ENCODE peak calls at places on chromosomes 7 and 10, in seven cellular contexts. One of them, this sample, is unnamed.

GRCh38 chr7:33862946-33863814 is 42.2 kb upstream of the BMPER start:
- DNase-seq in stomach: no peak
- DNase-seq in fibroblast of pulmonary artery: no peak
- DNase-seq in left ventricle myocardium inferior: peak
- DNase-seq in brain microvascular endothelial cell: no peak
- DNase-seq in ascending aorta: no peak
- DNase-seq in epithelial cell of proximal tubule: no peak
- DNase-seq in this sample: no peak

GRCh38 chr10:72328829-72329204 is 25.9 kb downstream of the DNAJB12 start:
- DNase-seq in stomach: no peak
- DNase-seq in fibroblast of pulmonary artery: no peak
- DNase-seq in left ventricle myocardium inferior: no peak
- DNase-seq in brain microvascular endothelial cell: no peak
- DNase-seq in ascending aorta: no peak
- DNase-seq in epithelial cell of proximal tubule: no peak
- DNase-seq in this sample: no peak

GRCh38 chr7:13069832-13070231 is 382.4 kb downstream of the ARL4A start:
- DNase-seq in stomach: no peak
- DNase-seq in fibroblast of pulmonary artery: no peak
- DNase-seq in left ventricle myocardium inferior: no peak
- DNase-seq in brain microvascular endothelial cell: no peak
- DNase-seq in ascending aorta: no peak
- DNase-seq in epithelial cell of proximal tubule: no peak
- DNase-seq in this sample: no peak

GRCh38 chr7:112594397-112594796 is 113.6 kb downstream of the LSMEM1 start:
- DNase-seq in stomach: no peak
- DNase-seq in fibroblast of pulmonary artery: peak
- DNase-seq in left ventricle myocardium inferior: no peak
- DNase-seq in brain microvascular endothelial cell: no peak
- DNase-seq in ascending aorta: no peak
- DNase-seq in epithelial cell of proximal tubule: no peak
- DNase-seq in this sample: no peak

GRCh38 chr7:80481196-80481884 is 30.5 kb downstream of the GNAT3 start:
- DNase-seq in stomach: no peak
- DNase-seq in fibroblast of pulmonary artery: no peak
- DNase-seq in left ventricle myocardium inferior: no peak
- DNase-seq in brain microvascular endothelial cell: peak
- DNase-seq in ascending aorta: no peak
- DNase-seq in epithelial cell of proximal tubule: no peak
- DNase-seq in this sample: no peak

GRCh38 chr10:80529604-80530003 is 8.1 kb upstream of the SH2D4B start:
- DNase-seq in stomach: no peak
- DNase-seq in fibroblast of pulmonary artery: no peak
- DNase-seq in left ventricle myocardium inferior: peak
- DNase-seq in brain microvascular endothelial cell: no peak
- DNase-seq in ascending aorta: no peak
- DNase-seq in epithelial cell of proximal tubule: no peak
- DNase-seq in this sample: no peak

GRCh38 chr7:20598479-20599419 is 16.7 kb upstream of the ABCB5 start:
- DNase-seq in stomach: no peak
- DNase-seq in fibroblast of pulmonary artery: peak
- DNase-seq in left ventricle myocardium inferior: no peak
- DNase-seq in brain microvascular endothelial cell: peak
- DNase-seq in ascending aorta: no peak
- DNase-seq in epithelial cell of proximal tubule: peak
- DNase-seq in this sample: no peak

GRCh38 chr10:35564276-35564982 is 40.7 kb upstream of the GJD4 start:
- DNase-seq in stomach: no peak
- DNase-seq in fibroblast of pulmonary artery: peak
- DNase-seq in left ventricle myocardium inferior: peak
- DNase-seq in brain microvascular endothelial cell: peak
- DNase-seq in ascending aorta: no peak
- DNase-seq in epithelial cell of proximal tubule: no peak
- DNase-seq in this sample: no peak

GRCh38 chr10:101071266-101071884 is 9.6 kb downstream of the KAZALD1 start:
- DNase-seq in stomach: no peak
- DNase-seq in fibroblast of pulmonary artery: peak
- DNase-seq in left ventricle myocardium inferior: peak
- DNase-seq in brain microvascular endothelial cell: no peak
- DNase-seq in ascending aorta: no peak
- DNase-seq in epithelial cell of proximal tubule: no peak
- DNase-seq in this sample: no peak

GRCh38 chr10:81179805-81180452 is 642.2 kb downstream of the SH2D4B start:
- DNase-seq in stomach: no peak
- DNase-seq in fibroblast of pulmonary artery: no peak
- DNase-seq in left ventricle myocardium inferior: no peak
- DNase-seq in brain microvascular endothelial cell: no peak
- DNase-seq in ascending aorta: no peak
- DNase-seq in epithelial cell of proximal tubule: no peak
- DNase-seq in this sample: no peak

GRCh38 chr7:15505761-15506160 is 56.1 kb downstream of the AGMO start:
- DNase-seq in stomach: no peak
- DNase-seq in fibroblast of pulmonary artery: no peak
- DNase-seq in left ventricle myocardium inferior: no peak
- DNase-seq in brain microvascular endothelial cell: no peak
- DNase-seq in ascending aorta: no peak
- DNase-seq in epithelial cell of proximal tubule: no peak
- DNase-seq in this sample: no peak

GRCh38 chr7:98214811-98215321 is 3.6 kb downstream of the BHLHA15 start:
- DNase-seq in stomach: no peak
- DNase-seq in fibroblast of pulmonary artery: no peak
- DNase-seq in left ventricle myocardium inferior: no peak
- DNase-seq in brain microvascular endothelial cell: no peak
- DNase-seq in ascending aorta: no peak
- DNase-seq in epithelial cell of proximal tubule: no peak
- DNase-seq in this sample: peak

GRCh38 chr7:27160546-27161213 is 4.2 kb upstream of the HOXA7 start:
- DNase-seq in stomach: peak
- DNase-seq in fibroblast of pulmonary artery: peak
- DNase-seq in left ventricle myocardium inferior: peak
- DNase-seq in brain microvascular endothelial cell: peak
- DNase-seq in ascending aorta: no peak
- DNase-seq in epithelial cell of proximal tubule: no peak
- DNase-seq in this sample: peak

GRCh38 chr7:27161214-27161720 is 4.1 kb downstream of the HOXA9 start:
- DNase-seq in stomach: no peak
- DNase-seq in fibroblast of pulmonary artery: no peak
- DNase-seq in left ventricle myocardium inferior: peak
- DNase-seq in brain microvascular endothelial cell: no peak
- DNase-seq in ascending aorta: no peak
- DNase-seq in epithelial cell of proximal tubule: no peak
- DNase-seq in this sample: no peak

GRCh38 chr7:27158436-27159277 is 2.2 kb upstream of the HOXA7 start:
- DNase-seq in stomach: no peak
- DNase-seq in fibroblast of pulmonary artery: no peak
- DNase-seq in left ventricle myocardium inferior: no peak
- DNase-seq in brain microvascular endothelial cell: no peak
- DNase-seq in ascending aorta: no peak
- DNase-seq in epithelial cell of proximal tubule: no peak
- DNase-seq in this sample: no peak

GRCh38 chr7:27159278-27160146 is 3.0 kb upstream of the HOXA7 start:
- DNase-seq in stomach: no peak
- DNase-seq in fibroblast of pulmonary artery: no peak
- DNase-seq in left ventricle myocardium inferior: peak
- DNase-seq in brain microvascular endothelial cell: no peak
- DNase-seq in ascending aorta: no peak
- DNase-seq in epithelial cell of proximal tubule: no peak
- DNase-seq in this sample: no peak

DNA sequence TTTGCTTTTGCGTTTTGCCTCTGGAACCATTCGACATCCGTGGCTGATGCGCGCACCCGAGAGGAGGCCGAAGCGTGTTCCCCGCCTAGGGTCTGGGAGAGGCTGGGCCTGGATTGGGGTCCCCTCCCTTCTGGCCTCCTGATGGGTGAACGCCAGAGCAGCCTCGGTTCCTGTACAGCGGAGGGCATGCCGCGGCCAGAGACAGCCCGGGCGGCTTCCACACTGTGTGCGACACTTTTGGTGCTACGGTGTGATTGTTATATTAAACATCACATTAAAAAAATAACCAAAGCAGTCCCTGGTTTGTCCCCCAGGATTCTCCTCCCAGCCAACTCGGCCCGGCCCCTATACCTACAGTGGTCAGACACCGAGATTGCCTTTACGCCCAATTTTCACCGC is 3.7 kb upstream of the HOXA7 start:
- DNase-seq in stomach: no peak
- DNase-seq in fibroblast of pulmonary artery: no peak
- DNase-seq in left ventricle myocardium inferior: peak
- DNase-seq in brain microvascular endothelial cell: no peak
- DNase-seq in ascending aorta: no peak
- DNase-seq in epithelial cell of proximal tubule: no peak
- DNase-seq in this sample: no peak
- H3K4me3 ChIP-seq in stomach: peak
- H3K4me3 ChIP-seq in fibroblast of pulmonary artery: no peak
- H3K4me3 ChIP-seq in left ventricle myocardium inferior: peak
- H3K4me3 ChIP-seq in brain microvascular endothelial cell: no peak
- H3K4me3 ChIP-seq in ascending aorta: peak
- H3K4me3 ChIP-seq in epithelial cell of proximal tubule: peak
- H3K4me3 ChIP-seq in this sample: peak

GRCh38 chr7:87217983-87218653 is 1.4 kb downstream of the TMEM243 start:
- DNase-seq in stomach: no peak
- DNase-seq in fibroblast of pulmonary artery: no peak
- DNase-seq in left ventricle myocardium inferior: no peak
- DNase-seq in brain microvascular endothelial cell: no peak
- DNase-seq in ascending aorta: no peak
- DNase-seq in epithelial cell of proximal tubule: no peak
- DNase-seq in this sample: no peak
- H3K4me3 ChIP-seq in stomach: peak
- H3K4me3 ChIP-seq in fibroblast of pulmonary artery: peak
- H3K4me3 ChIP-seq in left ventricle myocardium inferior: peak
- H3K4me3 ChIP-seq in brain microvascular endothelial cell: no peak
- H3K4me3 ChIP-seq in ascending aorta: peak
- H3K4me3 ChIP-seq in epithelial cell of proximal tubule: peak
- H3K4me3 ChIP-seq in this sample: peak

GRCh38 chr10:38157270-38157685 is 63.1 kb downstream of the ZNF37A start:
- DNase-seq in stomach: no peak
- DNase-seq in fibroblast of pulmonary artery: no peak
- DNase-seq in left ventricle myocardium inferior: no peak
- DNase-seq in brain microvascular endothelial cell: no peak
- DNase-seq in ascending aorta: no peak
- DNase-seq in epithelial cell of proximal tubule: no peak
- DNase-seq in this sample: no peak

GRCh38 chr10:38159007-38159406 is 64.9 kb downstream of the ZNF37A start:
- DNase-seq in stomach: no peak
- DNase-seq in fibroblast of pulmonary artery: no peak
- DNase-seq in left ventricle myocardium inferior: no peak
- DNase-seq in brain microvascular endothelial cell: no peak
- DNase-seq in ascending aorta: no peak
- DNase-seq in epithelial cell of proximal tubule: no peak
- DNase-seq in this sample: no peak

DNA sequence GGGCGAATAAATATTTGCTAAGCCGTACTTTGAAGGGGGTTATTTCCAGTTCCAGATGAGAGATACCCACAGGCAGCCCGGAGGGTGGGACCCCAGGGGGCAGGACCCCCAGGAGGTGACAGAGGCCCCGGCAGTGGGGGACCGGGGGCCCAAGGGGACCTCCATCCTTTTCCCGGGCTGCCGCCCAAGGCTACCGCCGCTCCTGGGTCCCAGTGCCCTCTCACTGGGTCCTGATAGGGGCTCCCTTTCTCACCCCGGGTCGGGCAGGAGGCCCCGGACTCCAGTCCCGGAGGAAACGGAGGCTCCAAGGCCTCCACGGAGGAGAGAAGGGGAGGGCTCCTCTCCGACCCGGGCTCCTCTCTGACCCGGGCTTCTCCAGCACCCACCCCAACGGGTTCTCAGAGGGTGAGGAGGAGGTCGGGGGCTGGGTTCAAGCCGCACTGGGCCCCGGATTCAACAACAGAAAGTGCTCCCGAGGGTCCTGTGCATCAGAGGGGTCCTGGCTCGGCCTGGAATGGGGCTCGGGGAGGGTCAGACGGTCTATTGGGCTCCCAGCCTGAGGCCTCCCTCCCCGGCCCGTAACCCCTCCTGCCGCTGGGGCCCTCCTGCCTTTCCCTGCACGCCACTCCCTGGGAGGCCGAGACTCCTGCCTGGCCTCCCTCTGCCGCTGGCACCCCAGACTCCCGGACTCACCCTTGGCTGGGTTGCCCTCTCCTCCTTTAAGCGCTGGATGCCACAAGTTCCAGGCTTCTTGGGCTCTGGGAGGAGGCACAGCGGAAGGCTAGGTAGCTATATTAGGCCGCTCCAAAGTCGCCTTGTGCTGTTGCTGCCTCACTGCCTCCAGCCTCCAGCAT is 62.5 kb downstream of the ZNF37A start:
- DNase-seq in stomach: no peak
- DNase-seq in fibroblast of pulmonary artery: no peak
- DNase-seq in left ventricle myocardium inferior: no peak
- DNase-seq in brain microvascular endothelial cell: no peak
- DNase-seq in ascending aorta: no peak
- DNase-seq in epithelial cell of proximal tubule: no peak
- DNase-seq in this sample: no peak
- H3K4me3 ChIP-seq in stomach: no peak
- H3K4me3 ChIP-seq in fibroblast of pulmonary artery: no peak
- H3K4me3 ChIP-seq in left ventricle myocardium inferior: no peak
- H3K4me3 ChIP-seq in brain microvascular endothelial cell: no peak
- H3K4me3 ChIP-seq in ascending aorta: no peak
- H3K4me3 ChIP-seq in epithelial cell of proximal tubule: no peak
- H3K4me3 ChIP-seq in this sample: no peak

GRCh38 chr10:79495791-79496190 is 16.5 kb upstream of the EIF5AL1 start:
- DNase-seq in stomach: no peak
- DNase-seq in fibroblast of pulmonary artery: no peak
- DNase-seq in left ventricle myocardium inferior: no peak
- DNase-seq in brain microvascular endothelial cell: no peak
- DNase-seq in ascending aorta: no peak
- DNase-seq in epithelial cell of proximal tubule: no peak
- DNase-seq in this sample: no peak
- H3K4me3 ChIP-seq in stomach: no peak
- H3K4me3 ChIP-seq in fibroblast of pulmonary artery: no peak
- H3K4me3 ChIP-seq in left ventricle myocardium inferior: no peak
- H3K4me3 ChIP-seq in brain microvascular endothelial cell: no peak
- H3K4me3 ChIP-seq in ascending aorta: no peak
- H3K4me3 ChIP-seq in epithelial cell of proximal tubule: no peak
- H3K4me3 ChIP-seq in this sample: no peak

This sample was measured in breast epithelium.